ENCODE peak calls at places on chromosome 10, in four cellular contexts. K is skeletal muscle cell, V is endothelial cell, B is HuH-7. O is an unnamed sample.

GRCh38 chr10:14586901-14587300 is 187.8 kb downstream of the FAM107B start:
- DNase-seq in B (no peak), V (no peak), K (no peak), O (no peak)

GRCh38 chr10:114550756-114551290 is 107.3 kb downstream of the ABLIM1 start:
- DNase-seq in V (no peak), K (no peak), B (peak), O (no peak)

GRCh38 chr10:87818505-87819273 is 663 bp upstream of the ATAD1 start:
- DNase-seq in V (peak), K (no peak), B (peak), O (no peak)

GRCh38 chr10:103265712-103266329 is 11.1 kb upstream of the INA start:
- DNase-seq in K (peak), V (peak), B (peak), O (peak)

GRCh38 chr10:62690703-62691102 is 113.8 kb upstream of the ADO start:
- DNase-seq in V (no peak), K (no peak), B (no peak), O (no peak)

GRCh38 chr10:99341860-99342517 is 12.8 kb downstream of the CNNM1 start:
- DNase-seq in B (no peak), K (no peak), V (no peak), O (peak)

GRCh38 chr10:14456218-14456869 is 125.6 kb upstream of the FRMD4A start:
- DNase-seq in V (no peak), B (no peak), K (no peak), O (no peak)

GRCh38 chr10:49679480-49679893 is at the start of gene C10orf53:
- DNase-seq in V (peak), K (no peak), B (no peak), O (no peak)

GRCh38 chr10:19119191-19119590 is 70.6 kb downstream of the MALRD1 start:
- DNase-seq in B (no peak), V (no peak), K (no peak), O (peak)

GRCh38 chr10:122374859-122375721 is 582 bp downstream of the PLEKHA1 start:
- DNase-seq in V (peak), K (peak), B (peak), O (peak)

GRCh38 chr10:7484456-7485266 is 73.8 kb upstream of the SFMBT2 start:
- DNase-seq in B (no peak), V (no peak), K (no peak), O (no peak)

GRCh38 chr10:79488303-79488702 is 24.0 kb upstream of the EIF5AL1 start:
- DNase-seq in K (peak), V (no peak), B (no peak), O (peak)

GRCh38 chr10:70078329-70078728 is 25.7 kb downstream of the MACROH2A2 start:
- DNase-seq in K (no peak), B (no peak), V (no peak), O (no peak)

GRCh38 chr10:17954856-17955255 is 3.1 kb downstream of the SLC39A12 start:
- DNase-seq in B (no peak), K (peak), V (no peak), O (no peak)

GRCh38 chr10:95315509-95315908 is 24.7 kb upstream of the PDLIM1 start:
- DNase-seq in K (no peak), B (no peak), V (no peak), O (no peak)

GRCh38 chr10:18545626-18546025 is 105.8 kb downstream of the NSUN6 start:
- DNase-seq in K (no peak), B (no peak), V (no peak), O (peak)

GRCh38 chr10:125840955-125841354 is 17.6 kb downstream of the BCCIP start:
- DNase-seq in V (no peak), K (no peak), B (no peak), O (no peak)

GRCh38 chr10:114482480-114482879 is 78.2 kb upstream of the AFAP1L2 start:
- DNase-seq in V (no peak), B (no peak), K (no peak), O (no peak)

GRCh38 chr10:56537984-56538383 is 176.9 kb upstream of the ZWINT start:
- DNase-seq in B (no peak), V (no peak), K (no peak), O (peak)

GRCh38 chr10:75941181-75941580 is 509.8 kb downstream of the LRMDA start:
- DNase-seq in V (no peak), B (no peak), K (no peak), O (no peak)

GRCh38 chr10:31623466-31623865 is 304.4 kb downstream of the ZEB1 start:
- DNase-seq in B (no peak), V (no peak), K (peak), O (no peak)

GRCh38 chr10:65911431-65911830 is 1014.4 kb upstream of the LRRTM3 start:
- DNase-seq in V (no peak), K (no peak), B (no peak), O (no peak)

GRCh38 chr10:60846173-60846572 is 67.9 kb downstream of the CDK1 start:
- DNase-seq in B (no peak), V (no peak), K (no peak), O (no peak)

GRCh38 chr10:126350216-126350992 is 37.9 kb downstream of the ADAM12 start:
- DNase-seq in B (no peak), K (peak), V (no peak), O (peak)

GRCh38 chr10:58104419-58104818 is 163.3 kb downstream of the IPMK start:
- DNase-seq in B (no peak), K (peak), V (no peak), O (peak)

GRCh38 chr10:35635576-35635975 is 6.5 kb downstream of the FZD8 start:
- DNase-seq in B (no peak), V (peak), K (no peak), O (peak)

GRCh38 chr10:118062798-118063238 is 16.1 kb upstream of the RAB11FIP2 start:
- DNase-seq in B (peak), V (no peak), K (no peak), O (no peak)

GRCh38 chr10:38047666-38048065 is 37.2 kb downstream of the ZNF33A start:
- DNase-seq in K (peak), B (no peak), V (no peak), O (no peak)

GRCh38 chr10:51892965-51893658 is 193.7 kb upstream of the CSTF2T start:
- DNase-seq in K (no peak), V (peak), B (peak), O (no peak)

GRCh38 chr10:110137142-110137545 is 70.3 kb upstream of the MXI1 start:
- DNase-seq in B (peak), V (no peak), K (peak), O (peak)

GRCh38 chr10:95613330-95613729 is 43.2 kb downstream of the ALDH18A1 start:
- DNase-seq in B (no peak), V (no peak), K (no peak), O (no peak)

GRCh38 chr10:95503012-95503411 is 58.2 kb downstream of the SORBS1 start:
- DNase-seq in V (no peak), B (peak), K (no peak), O (no peak)

GRCh38 chr10:118139321-118139720 is 92.6 kb upstream of the RAB11FIP2 start:
- DNase-seq in B (no peak), V (no peak), K (peak), O (no peak)

O was measured in astrocyte of the cerebellum.